ENCODE peak calls at places on chromosomes 2 and 18, in five cellular contexts. R, G, J, U and X are unnamed samples.

GRCh38 chr18:79845164-79845563 is 47.4 kb downstream of the KCNG2 start:
- DNase-seq in R (no peak), G (no peak), J (no peak), U (no peak), X (no peak)

GRCh38 chr18:59706499-59706898 is 9.3 kb upstream of the CCBE1 start:
- DNase-seq in R (no peak), G (no peak), J (no peak), U (no peak), X (no peak)

GRCh38 chr18:9513971-9514512 is 38.7 kb downstream of the RALBP1 start:
- DNase-seq in R (no peak), G (peak), J (no peak), U (peak), X (no peak)

GRCh38 chr2:121149384-121149783 is 135.6 kb downstream of the TFCP2L1 start:
- DNase-seq in R (no peak), G (no peak), J (no peak), U (no peak), X (no peak)

GRCh38 chr2:29322011-29322410 is 206.8 kb downstream of the CLIP4 start:
- DNase-seq in R (no peak), G (peak), J (no peak), U (peak), X (no peak)

GRCh38 chr2:150133623-150134022 is 353.8 kb downstream of the RND3 start:
- DNase-seq in R (no peak), G (peak), J (no peak), U (peak), X (no peak)

GRCh38 chr2:215979615-215980014 is 33.7 kb downstream of the MREG start:
- DNase-seq in R (no peak), G (no peak), J (no peak), U (peak), X (no peak)

GRCh38 chr2:226052772-226053416 is 653.4 kb downstream of the NYAP2 start:
- DNase-seq in R (no peak), G (no peak), J (no peak), U (no peak), X (no peak)

GRCh38 chr2:64524604-64525322 is 635 bp downstream of the AFTPH start:
- DNase-seq in R (no peak), G (no peak), J (no peak), U (peak), X (no peak)

GRCh38 chr18:78982186-78982585 is 2.6 kb downstream of the SALL3 start:
- DNase-seq in R (no peak), G (no peak), J (no peak), U (no peak), X (no peak)

GRCh38 chr2:231693956-231694355 is 14.4 kb upstream of the PTMA start:
- DNase-seq in R (no peak), G (no peak), J (no peak), U (no peak), X (no peak)

GRCh38 chr2:232410238-232410900 is 3.7 kb downstream of the ALPG start:
- DNase-seq in R (no peak), G (no peak), J (no peak), U (no peak), X (no peak)

GRCh38 chr2:105888625-105889024 is 143.9 kb downstream of the NCK2 start:
- DNase-seq in R (no peak), G (peak), J (no peak), U (peak), X (no peak)

GRCh38 chr2:42211291-42211690 is 42.1 kb downstream of the EML4 start:
- DNase-seq in R (no peak), G (no peak), J (no peak), U (no peak), X (no peak)

GRCh38 chr2:60837123-60837522 is 44.3 kb upstream of the REL start:
- DNase-seq in R (no peak), G (no peak), J (no peak), U (no peak), X (no peak)

GRCh38 chr2:240454031-240454901 is 18.8 kb downstream of the GPC1 start:
- DNase-seq in R (no peak), G (no peak), J (no peak), U (no peak), X (no peak)

GRCh38 chr2:98867539-98868309 is 68.3 kb downstream of the CRACDL start:
- DNase-seq in R (no peak), G (peak), J (no peak), U (peak), X (no peak)

GRCh38 chr2:16538691-16539090 is 126.9 kb downstream of the CYRIA start:
- DNase-seq in R (no peak), G (no peak), J (no peak), U (no peak), X (no peak)

GRCh38 chr2:239294571-239295054 is 106.2 kb downstream of the HDAC4 start:
- DNase-seq in R (peak), G (no peak), J (no peak), U (no peak), X (no peak)

GRCh38 chr2:234406085-234406484 is 90.8 kb downstream of the ARL4C start:
- DNase-seq in R (no peak), G (no peak), J (no peak), U (peak), X (no peak)
- TF ChIP-seq CTCF in R (no peak), G (no peak), J (no peak), U (peak), X (no peak)

GRCh38 chr2:233832869-233833812 is 21.2 kb downstream of the HJURP start:
- DNase-seq in R (no peak), G (peak), J (no peak), U (peak), X (no peak)
- TF ChIP-seq CTCF in R (no peak), G (peak), J (no peak), U (peak), X (no peak)

GRCh38 chr2:200483729-200484198 is 26.1 kb downstream of the KCTD18 start:
- DNase-seq in R (no peak), G (peak), J (peak), U (peak), X (no peak)
- TF ChIP-seq CTCF in R (no peak), G (peak), J (peak), U (peak), X (no peak)

GRCh38 chr18:45342166-45342565 is 273.1 kb upstream of the SLC14A2 start:
- DNase-seq in R (no peak), G (no peak), J (no peak), U (no peak), X (no peak)

GRCh38 chr18:45342653-45343052 is 272.6 kb upstream of the SLC14A2 start:
- DNase-seq in R (no peak), G (no peak), J (no peak), U (no peak), X (no peak)

GRCh38 chr18:45340884-45341283 is 274.4 kb upstream of the SLC14A2 start:
- DNase-seq in R (no peak), G (no peak), J (no peak), U (peak), X (no peak)

GRCh38 chr18:45339819-45340550 is 275.3 kb upstream of the SLC14A2 start:
- DNase-seq in R (no peak), G (no peak), J (no peak), U (peak), X (no peak)

GRCh38 chr18:45341454-45341853 is 273.8 kb upstream of the SLC14A2 start:
- DNase-seq in R (no peak), G (no peak), J (no peak), U (no peak), X (no peak)
- TF ChIP-seq CTCF in R (no peak), G (no peak), J (no peak), U (no peak), X (no peak)

GRCh38 chr2:79874015-79874414 is 361.2 kb downstream of the CTNNA2 start:
- DNase-seq in R (no peak), G (no peak), J (no peak), U (no peak), X (no peak)

DNA sequence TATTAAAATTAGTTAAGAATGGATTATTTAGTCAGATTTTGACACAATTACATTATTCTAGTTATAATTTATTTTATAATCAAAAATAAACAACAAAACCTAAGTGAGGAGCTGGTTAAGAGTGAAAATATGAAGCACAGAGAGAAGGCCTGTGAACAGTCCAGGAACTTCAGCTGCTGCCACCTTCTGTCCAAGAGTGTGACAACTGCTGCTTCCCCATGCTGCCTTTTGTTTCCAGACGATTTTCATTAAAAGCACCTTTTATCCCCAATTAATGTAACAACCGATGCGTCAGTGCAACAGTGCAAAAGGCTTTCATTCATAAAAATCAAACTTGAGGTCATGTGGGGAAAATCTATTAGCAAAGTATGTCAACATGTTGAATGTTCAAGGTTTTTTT is 363.6 kb downstream of the CTNNA2 start:
- DNase-seq in R (no peak), G (peak), J (no peak), U (peak), X (no peak)
- TF ChIP-seq CTCF in R (no peak), G (peak), J (peak), U (peak), X (no peak)

DNA sequence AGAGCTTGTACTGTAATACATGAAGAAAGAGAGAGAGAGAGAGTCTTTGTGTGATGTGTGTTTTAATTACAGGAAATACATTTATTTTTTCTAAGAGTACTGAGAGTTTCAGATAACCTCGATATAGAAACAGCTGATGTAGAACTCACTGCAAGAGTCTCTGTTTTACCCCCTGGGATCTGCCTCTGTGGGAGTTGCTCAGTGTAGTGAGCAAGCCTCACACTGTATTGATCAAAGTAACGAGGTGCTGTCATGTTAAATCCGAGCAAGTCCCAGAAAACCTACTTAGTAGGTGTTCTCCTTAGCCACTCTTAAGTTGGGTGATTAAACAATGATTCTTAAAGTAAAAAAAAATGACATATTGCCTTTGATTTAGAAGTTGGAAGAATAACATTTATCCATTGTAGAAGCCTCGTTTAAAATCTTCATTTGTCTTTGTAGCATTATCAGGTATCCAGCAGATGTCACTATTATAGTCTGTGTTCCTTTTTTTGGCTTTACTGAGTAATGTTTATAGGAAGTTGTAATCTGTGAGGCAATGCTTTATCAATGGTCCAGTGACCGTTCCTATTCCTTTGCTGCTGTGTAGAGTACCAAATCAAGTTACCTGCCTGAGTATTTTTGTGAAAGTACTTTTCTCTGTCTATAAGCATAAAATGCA is 219.0 kb downstream of the MYO3B start:
- DNase-seq in R (no peak), G (peak), J (no peak), U (peak), X (no peak)
- TF ChIP-seq CTCF in R (peak), G (peak), J (no peak), U (peak), X (no peak)

DNA sequence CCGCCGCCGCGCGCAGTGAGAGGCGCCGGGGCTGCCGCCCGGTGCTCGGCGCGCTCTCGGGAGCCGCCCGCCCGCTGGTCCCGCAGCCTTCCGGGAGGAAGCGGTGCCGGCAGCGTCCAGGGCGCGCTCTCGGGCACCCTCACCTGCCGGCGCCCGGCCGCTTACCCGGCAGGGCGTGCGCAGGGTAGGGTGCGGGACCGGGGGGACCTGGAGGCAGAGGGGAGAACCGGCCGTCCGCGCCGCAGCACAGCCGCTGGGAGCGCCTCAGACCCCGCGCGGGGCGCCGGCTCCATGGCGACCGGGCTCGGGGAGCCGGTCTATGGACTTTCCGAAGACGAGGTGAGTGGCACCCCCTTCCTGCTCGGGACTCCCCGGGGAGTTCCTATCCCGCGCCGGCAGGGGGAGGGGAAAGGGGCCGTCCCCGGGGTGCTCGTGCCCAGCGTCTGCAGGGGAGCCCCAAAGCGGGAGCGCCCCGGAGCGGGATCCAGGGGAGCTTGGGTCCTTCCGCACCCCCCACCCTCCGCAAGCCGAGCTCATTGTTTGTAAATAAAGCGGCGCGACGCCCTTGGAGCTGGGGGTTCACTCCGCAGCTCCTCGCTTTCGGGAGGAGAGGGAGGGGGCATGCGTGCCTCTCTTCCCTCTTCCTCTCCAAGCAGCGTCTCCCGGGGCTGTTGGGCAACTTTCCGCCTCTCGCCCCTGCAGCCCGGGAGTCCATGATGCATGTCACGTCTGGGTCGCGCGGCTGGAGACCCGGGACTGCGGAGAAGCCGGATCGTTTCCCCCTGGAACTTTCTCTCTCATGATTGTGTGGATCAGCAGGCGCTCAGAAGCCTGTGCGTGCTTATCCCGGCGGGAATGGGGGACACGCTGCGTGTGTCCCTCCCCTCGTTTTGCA is 591 bp downstream of the NEDD4L start:
- DNase-seq in R (peak), G (peak), J (peak), U (peak), X (peak)
- TF ChIP-seq CTCF in R (peak), G (no peak), J (no peak), U (no peak), X (no peak)

GRCh38 chr2:177392373-177393246 is at the start of gene AGPS:
- DNase-seq in R (peak), G (peak), J (peak), U (peak), X (peak)
- TF ChIP-seq CTCF in R (peak), G (no peak), J (peak), U (no peak), X (no peak)